ENCODE peak calls at places on chromosomes 7 and 10, in four cellular contexts. B is GOT3, A is hepatic stellate cell, V is midbrain. K is an unnamed sample.

GRCh38 chr7:158447206-158448171 is 140.1 kb downstream of the PTPRN2 start:
- DNase-seq in V (no peak), A (no peak), B (no peak), K (no peak)

GRCh38 chr7:127913686-127914085 is 117.6 kb downstream of the LRRC4 start:
- DNase-seq in B (no peak), V (no peak), A (no peak), K (no peak)

GRCh38 chr10:131777162-131777561 is 123.6 kb upstream of the PPP2R2D start:
- DNase-seq in V (no peak), A (no peak), B (no peak), K (no peak)

GRCh38 chr7:47307311-47307710 is 274.6 kb downstream of the TNS3 start:
- DNase-seq in A (no peak), V (no peak), B (no peak), K (no peak)

GRCh38 chr10:21083861-21084260 is 186.8 kb upstream of the NEBL start:
- DNase-seq in A (no peak), B (no peak), V (no peak), K (no peak)

GRCh38 chr7:2104107-2104710 is 128.5 kb downstream of the MAD1L1 start:
- DNase-seq in B (peak; percentile 63), V (peak; percentile 48), A (peak; percentile 99), K (peak; percentile 97)

GRCh38 chr7:102284891-102285540 is 1.7 kb upstream of the SH2B2 start:
- DNase-seq in V (no peak), A (no peak), B (no peak), K (peak; percentile 35)

GRCh38 chr7:135731131-135731530 is 3.1 kb upstream of the SLC13A4 start:
- DNase-seq in A (no peak), V (no peak), B (no peak), K (no peak)

GRCh38 chr7:21946228-21946709 is 570 bp upstream of the CDCA7L start:
- DNase-seq in V (no peak), A (no peak), B (no peak), K (no peak)

GRCh38 chr7:80362677-80363076 is 149.2 kb downstream of the GNAT3 start:
- DNase-seq in B (no peak), V (no peak), A (no peak), K (no peak)

GRCh38 chr7:112995091-112995824 is 91.4 kb downstream of the GPR85 start:
- DNase-seq in B (no peak), A (peak; percentile 14), V (no peak), K (no peak)

GRCh38 chr7:31122649-31123058 is 70.5 kb downstream of the ADCYAP1R1 start:
- DNase-seq in A (peak; percentile 62), B (peak; percentile 66), V (peak; percentile 86), K (peak; percentile 17)

GRCh38 chr7:93331706-93332105 is 99.5 kb downstream of the VPS50 start:
- DNase-seq in V (no peak), A (no peak), B (no peak), K (no peak)

GRCh38 chr7:117665393-117665792 is 185.6 kb downstream of the CFTR start:
- DNase-seq in B (no peak), A (no peak), V (no peak), K (no peak)

GRCh38 chr7:74338366-74339108 is 49.3 kb downstream of the CLIP2 start:
- DNase-seq in A (no peak), V (no peak), B (no peak), K (no peak)

GRCh38 chr10:59060852-59061251 is 115.6 kb upstream of the PHYHIPL start:
- DNase-seq in B (no peak), A (no peak), V (no peak), K (no peak)

GRCh38 chr7:19112290-19113000 is 5.0 kb downstream of the TWIST1 start:
- DNase-seq in A (no peak), B (no peak), V (no peak), K (no peak)

GRCh38 chr10:97861351-97861750 is 11.7 kb downstream of the GOLGA7B start:
- DNase-seq in B (peak; percentile 34), V (no peak), A (peak; percentile 51), K (no peak)

GRCh38 chr10:60950312-60950711 is 6.3 kb upstream of the RHOBTB1 start:
- DNase-seq in B (no peak), V (no peak), A (no peak), K (no peak)

GRCh38 chr10:43885842-43886241 is 237.2 kb upstream of the ZNF32 start:
- DNase-seq in A (no peak), B (no peak), V (no peak), K (no peak)

GRCh38 chr7:32937344-32938174 is 19.7 kb upstream of the FKBP9 start:
- DNase-seq in A (no peak), V (no peak), B (no peak), K (no peak)

GRCh38 chr7:107996072-107996824 is 6.7 kb downstream of the LAMB1 start:
- DNase-seq in A (no peak), V (no peak), B (no peak), K (no peak)

GRCh38 chr10:87818505-87819273 is 663 bp upstream of the ATAD1 start:
- DNase-seq in A (peak; percentile 6), B (no peak), V (peak; percentile 52), K (no peak)

GRCh38 chr7:46568420-46569116 is 647.5 kb upstream of the IGFBP3 start:
- DNase-seq in B (no peak), A (no peak), V (no peak), K (no peak)

GRCh38 chr7:111198255-111198654 is 107.3 kb downstream of the LRRN3 start:
- DNase-seq in V (no peak), A (peak; percentile 55), B (no peak), K (no peak)